ENCODE peak calls at places on chromosomes 1 and 21, in four cellular contexts. C is retinal pigment epithelial cell, V is mammary epithelial cell, D is breast epithelium. A is an unnamed sample.

GRCh38 chr1:118077331-118078055 is 107.5 kb downstream of the SPAG17 start:
- DNase-seq in C (no peak), V (peak), D (no peak), A (no peak)

GRCh38 chr1:70061229-70061628 is 144.2 kb downstream of the LRRC40 start:
- DNase-seq in C (no peak), V (no peak), D (no peak), A (no peak)

GRCh38 chr1:158008630-158009029 is 15.2 kb downstream of the KIRREL1 start:
- DNase-seq in C (no peak), V (peak), D (no peak), A (no peak)

GRCh38 chr1:149978547-149979023 is 31.9 kb downstream of the OTUD7B start:
- DNase-seq in C (no peak), V (peak), D (no peak), A (no peak)

GRCh38 chr1:54051936-54052469 is 1.0 kb downstream of the TMEM59 start:
- DNase-seq in C (no peak), V (peak), D (no peak), A (peak)

GRCh38 chr1:22139817-22140216 is 3.1 kb downstream of the WNT4 start:
- DNase-seq in C (no peak), V (no peak), D (no peak), A (no peak)

GRCh38 chr21:42666023-42666747 is 12.8 kb downstream of the PDE9A start:
- DNase-seq in C (no peak), V (no peak), D (no peak), A (no peak)

GRCh38 chr1:175319112-175319911 is 126.7 kb upstream of the KIAA0040 start:
- DNase-seq in C (peak), V (peak), D (peak), A (peak)

GRCh38 chr1:1290238-1290731 is 10.0 kb downstream of the SCNN1D start:
- DNase-seq in C (no peak), V (no peak), D (no peak), A (no peak)

GRCh38 chr1:25737151-25737550 is 62.8 kb upstream of the SELENON start:
- DNase-seq in C (no peak), V (no peak), D (no peak), A (peak)

GRCh38 chr1:226424228-226425003 is 16.5 kb upstream of the PARP1 start:
- DNase-seq in C (no peak), V (peak), D (no peak), A (no peak)

GRCh38 chr1:165900576-165901380 is 73.4 kb downstream of the UCK2 start:
- DNase-seq in C (no peak), V (peak), D (no peak), A (no peak)

GRCh38 chr1:50335914-50336313 is 87.3 kb downstream of the DMRTA2 start:
- DNase-seq in C (no peak), V (no peak), D (no peak), A (no peak)

GRCh38 chr1:193569696-193570269 is 383.4 kb upstream of the B3GALT2 start:
- DNase-seq in C (peak), V (peak), D (no peak), A (peak)

GRCh38 chr1:1116701-1117468 is 996 bp upstream of the C1orf159 start:
- DNase-seq in C (no peak), V (peak), D (no peak), A (no peak)

GRCh38 chr1:199959775-199960110 is 67.8 kb upstream of the NR5A2 start:
- DNase-seq in C (no peak), V (no peak), D (no peak), A (no peak)

GRCh38 chr1:25854554-25854953 is 4.7 kb downstream of the AUNIP start:
- DNase-seq in C (no peak), V (no peak), D (no peak), A (no peak)

GRCh38 chr1:95396557-95396956 is 162.5 kb downstream of the RWDD3 start:
- DNase-seq in C (no peak), V (no peak), D (no peak), A (no peak)

GRCh38 chr1:224939844-224940425 is 10.5 kb downstream of the DNAH14 start:
- DNase-seq in C (no peak), V (no peak), D (no peak), A (no peak)

GRCh38 chr1:177913762-177914540 is 55.9 kb downstream of the SEC16B start:
- DNase-seq in C (no peak), V (peak), D (no peak), A (no peak)

GRCh38 chr1:205247130-205247921 is 19.6 kb downstream of the TMCC2 start:
- DNase-seq in C (no peak), V (no peak), D (no peak), A (no peak)

GRCh38 chr1:246110343-246111219 is 396.5 kb downstream of the SMYD3 start:
- DNase-seq in C (no peak), V (no peak), D (no peak), A (no peak)

GRCh38 chr1:8351693-8352470 is 34.0 kb downstream of the SLC45A1 start:
- DNase-seq in C (no peak), V (peak), D (no peak), A (no peak)

GRCh38 chr1:41620365-41621169 is 136.1 kb upstream of the EDN2 start:
- DNase-seq in C (no peak), V (no peak), D (peak), A (no peak)

GRCh38 chr1:27011058-27011764 is 1.4 kb downstream of the TENT5B start:
- DNase-seq in C (peak), V (peak), D (peak), A (no peak)
- H3K4me3 ChIP-seq in C (no peak), V (peak), D (peak), A (no peak)

DNA sequence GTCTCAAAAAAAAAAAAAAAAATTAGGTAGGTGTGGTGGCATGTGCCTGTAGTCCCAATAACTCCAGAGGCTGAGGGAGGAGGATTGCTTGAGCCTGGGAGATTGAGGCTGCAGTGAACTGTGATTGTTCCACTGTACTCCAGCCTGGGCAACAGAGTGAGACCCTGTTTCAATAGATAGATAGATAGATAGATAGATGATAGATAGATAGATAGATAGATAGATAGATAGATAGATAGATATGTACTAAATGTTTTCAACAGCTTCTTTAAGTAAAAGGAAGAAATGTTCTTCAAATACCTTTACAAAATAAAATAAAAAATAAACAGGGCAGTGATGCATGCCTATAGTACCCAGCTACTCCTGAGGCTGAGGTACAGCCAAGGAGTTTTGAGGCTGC is 9.8 kb downstream of the KIF1B start:
- DNase-seq in C (no peak), V (no peak), D (no peak), A (no peak)
- TF ChIP-seq CTCF in C (no peak), V (no peak), D (no peak), A (no peak)

DNA sequence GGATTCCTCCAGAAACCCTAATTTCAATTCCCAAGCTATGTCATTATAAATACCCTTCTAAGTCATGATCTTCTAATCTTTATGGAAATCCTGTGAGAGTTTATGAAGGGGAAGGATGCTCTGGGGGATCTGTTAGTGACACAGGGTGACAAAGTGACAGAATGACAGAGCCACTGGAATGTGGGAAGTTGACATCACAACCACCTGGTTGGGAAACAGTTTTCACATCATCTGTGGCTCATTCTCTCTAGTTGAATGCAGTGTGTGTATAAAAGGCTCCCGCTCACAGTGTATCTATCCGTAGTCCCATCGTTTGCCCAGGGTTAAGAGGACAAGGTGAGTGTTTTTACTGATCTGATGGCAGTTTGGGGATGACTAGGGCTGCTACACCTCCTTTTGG is at the start of gene LCE7A:
- DNase-seq in C (no peak), V (no peak), D (no peak), A (no peak)
- H3K4me3 ChIP-seq in C (no peak), V (no peak), D (no peak), A (no peak)

GRCh38 chr1:215987092-215987855 is 420.2 kb downstream of the KCTD3 start:
- DNase-seq in C (peak), V (no peak), D (no peak), A (no peak)

GRCh38 chr1:215992620-215993019 is 425.5 kb downstream of the KCTD3 start:
- DNase-seq in C (no peak), V (peak), D (no peak), A (no peak)
- TF ChIP-seq CTCF in C (peak), V (peak), D (peak), A (peak)

GRCh38 chr21:45906859-45907258 is 74.7 kb upstream of the COL6A1 start:
- DNase-seq in C (no peak), V (no peak), D (no peak), A (no peak)

GRCh38 chr21:45908536-45909237 is 72.9 kb upstream of the COL6A1 start:
- DNase-seq in C (no peak), V (no peak), D (no peak), A (no peak)

GRCh38 chr21:45909238-45909785 is 72.3 kb upstream of the COL6A1 start:
- DNase-seq in C (no peak), V (no peak), D (no peak), A (no peak)

GRCh38 chr21:45905196-45905595 is 76.4 kb upstream of the COL6A1 start:
- DNase-seq in C (no peak), V (no peak), D (no peak), A (no peak)

DNA sequence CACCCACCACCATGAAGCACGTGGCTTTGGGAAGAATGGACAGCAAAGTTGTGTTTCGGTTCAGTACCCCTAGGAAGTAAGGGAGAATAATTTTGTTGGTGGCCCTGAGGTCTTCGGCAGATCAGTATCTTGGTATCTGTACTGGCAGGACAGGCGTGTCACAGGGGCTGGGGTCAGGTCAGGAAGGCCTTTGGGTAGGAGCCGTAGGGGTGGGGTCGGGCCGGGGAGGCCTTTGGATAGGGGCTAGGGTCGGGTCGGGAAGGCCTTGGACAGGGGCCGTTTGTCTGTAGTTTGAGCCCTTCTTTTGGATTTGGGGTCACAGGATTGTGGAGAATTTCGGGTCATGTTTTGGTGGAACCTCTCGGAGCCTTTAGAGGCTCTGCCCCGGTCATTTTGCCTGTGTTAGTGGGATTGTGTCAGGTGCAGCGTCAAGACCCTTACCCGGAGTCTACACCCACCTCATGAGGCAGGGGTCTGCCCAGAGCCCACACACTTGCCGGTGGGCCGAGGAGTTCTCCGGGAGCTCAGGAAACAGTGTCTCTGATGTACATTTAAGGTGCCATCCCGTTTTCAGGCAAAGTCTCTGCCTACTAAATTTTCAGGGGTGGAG is 75.3 kb upstream of the COL6A1 start:
- DNase-seq in C (no peak), V (no peak), D (no peak), A (no peak)
- H3K4me3 ChIP-seq in C (no peak), V (no peak), D (no peak), A (no peak)

GRCh38 chr1:187517508-187517907 is 688.8 kb downstream of the PLA2G4A start:
- DNase-seq in C (no peak), V (no peak), D (no peak), A (no peak)

GRCh38 chr1:187509091-187509490 is 680.3 kb downstream of the PLA2G4A start:
- DNase-seq in C (no peak), V (no peak), D (no peak), A (no peak)

GRCh38 chr1:187516874-187517273 is 688.1 kb downstream of the PLA2G4A start:
- DNase-seq in C (no peak), V (peak), D (no peak), A (no peak)

GRCh38 chr1:187514110-187514509 is 685.4 kb downstream of the PLA2G4A start:
- DNase-seq in C (no peak), V (no peak), D (no peak), A (no peak)

GRCh38 chr1:187513190-187513589 is 684.4 kb downstream of the PLA2G4A start:
- DNase-seq in C (no peak), V (no peak), D (no peak), A (no peak)
- TF ChIP-seq CTCF in C (no peak), V (no peak), D (no peak), A (no peak)

DNA sequence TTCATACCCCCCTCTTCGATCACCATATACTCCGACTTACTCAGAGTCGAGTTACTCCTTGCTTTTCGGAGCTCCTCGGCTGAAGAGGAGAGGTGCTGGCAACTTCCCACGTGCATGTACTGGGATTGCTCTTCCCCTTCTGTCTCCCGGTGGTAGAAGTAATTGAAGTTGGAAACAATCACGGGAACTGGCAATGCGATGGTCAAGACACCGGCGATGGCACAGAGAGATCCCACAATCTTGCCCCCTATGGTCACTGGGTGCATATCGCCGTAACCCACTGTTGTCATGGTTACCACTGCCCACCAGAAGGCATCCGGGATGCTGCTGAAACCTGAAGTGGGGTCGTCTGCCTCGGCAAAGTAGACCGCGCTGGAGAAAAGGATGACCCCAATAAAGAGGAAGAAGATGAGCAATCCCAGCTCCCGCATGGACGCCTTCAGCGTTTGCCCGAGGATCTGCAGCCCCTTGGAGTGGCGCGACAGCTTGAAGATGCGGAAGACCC is 1.5 kb downstream of the KCNA3 start:
- DNase-seq in C (no peak), V (no peak), D (no peak), A (no peak)
- H3K4me3 ChIP-seq in C (no peak), V (no peak), D (peak), A (no peak)

GRCh38 chr21:29024474-29025327 is at the start of gene USP16:
- DNase-seq in C (peak), V (peak), D (peak), A (peak)

GRCh38 chr21:29022141-29022540 is 2.3 kb upstream of the USP16 start:
- DNase-seq in C (no peak), V (no peak), D (no peak), A (no peak)

GRCh38 chr21:29029524-29029923 is 5.1 kb downstream of the USP16 start:
- DNase-seq in C (no peak), V (no peak), D (no peak), A (no peak)

GRCh38 chr21:29030909-29031308 is 6.4 kb downstream of the USP16 start:
- DNase-seq in C (no peak), V (no peak), D (no peak), A (no peak)

GRCh38 chr21:29025328-29025713 is 853 bp downstream of the USP16 start:
- DNase-seq in C (no peak), V (peak), D (no peak), A (no peak)
- TF ChIP-seq CTCF in C (no peak), V (no peak), D (no peak), A (no peak)

GRCh38 chr1:160741597-160742348 is 2.7 kb downstream of the SLAMF7 start:
- DNase-seq in C (no peak), V (no peak), D (no peak), A (no peak)

GRCh38 chr1:160741092-160741501 is 2.0 kb downstream of the SLAMF7 start:
- DNase-seq in C (no peak), V (no peak), D (no peak), A (no peak)

GRCh38 chr1:160738266-160738665 is 781 bp upstream of the SLAMF7 start:
- DNase-seq in C (no peak), V (no peak), D (no peak), A (no peak)

GRCh38 chr1:160739098-160739511 is at the start of gene SLAMF7:
- DNase-seq in C (no peak), V (peak), D (no peak), A (no peak)

GRCh38 chr1:160740133-160740688 is 1.2 kb downstream of the SLAMF7 start:
- DNase-seq in C (no peak), V (no peak), D (no peak), A (no peak)
- H3K4me3 ChIP-seq in C (no peak), V (no peak), D (no peak), A (no peak)

GRCh38 chr1:11979818-11980675 is at the start of gene MFN2:
- DNase-seq in C (peak), V (peak), D (peak), A (peak)

GRCh38 chr1:11981378-11982009 is 1.2 kb downstream of the MFN2 start:
- DNase-seq in C (no peak), V (peak), D (no peak), A (no peak)

GRCh38 chr1:11984121-11984520 is 3.9 kb downstream of the MFN2 start:
- DNase-seq in C (no peak), V (no peak), D (no peak), A (no peak)

GRCh38 chr1:11980676-11980972 is 380 bp downstream of the MFN2 start:
- DNase-seq in C (no peak), V (no peak), D (no peak), A (no peak)

DNA sequence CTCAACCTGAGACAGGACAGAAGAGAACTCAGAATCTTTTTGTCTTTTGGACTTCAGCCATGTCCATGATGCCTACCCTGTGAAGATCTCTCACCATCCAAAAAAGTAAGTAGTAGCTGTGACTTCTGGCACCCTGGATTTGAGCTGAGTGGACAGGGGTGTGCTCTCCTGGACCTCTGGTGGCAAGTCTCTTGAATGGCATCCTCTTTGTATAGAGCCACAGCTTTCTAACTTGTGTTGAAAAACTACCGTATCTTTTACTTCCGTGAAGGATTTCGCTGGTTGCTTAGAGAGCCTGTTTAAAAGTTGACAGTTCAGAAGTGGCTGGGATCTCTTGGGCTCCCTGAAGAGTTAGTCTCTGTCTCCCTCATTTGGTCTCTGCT is 1.8 kb downstream of the MFN2 start:
- DNase-seq in C (no peak), V (no peak), D (no peak), A (no peak)
- TF ChIP-seq CTCF in C (no peak), V (peak), D (no peak), A (peak)

A was measured in epithelial cell of proximal tubule.